ENCODE peak calls at places on chromosomes 5 and 9, in nine cellular contexts. One of them, this sample, is unnamed.

GRCh38 chr5:90709323-90710148 is 150.9 kb downstream of the ADGRV1 start:
- DNase-seq in spleen: no peak
- DNase-seq in NCI-H774: no peak
- DNase-seq in activated naive CD4-positive, alpha-beta T cell treated with anti-CD3 and anti-CD28 coated beads for 36 hours: peak
- DNase-seq in AG08396: peak
- DNase-seq in cardiac muscle cell: peak
- DNase-seq in omental fat pad: no peak
- DNase-seq in activated T-cell treated with anti-CD3 and anti-CD28 coated beads, Interleukin-2, amount 50 U/mL, for 72 hours: peak
- DNase-seq in Kasumi-1: peak
- DNase-seq in this sample: peak

GRCh38 chr9:89655990-89656657 is 51.3 kb downstream of the GADD45G start:
- DNase-seq in spleen: peak
- DNase-seq in NCI-H774: no peak
- DNase-seq in activated naive CD4-positive, alpha-beta T cell treated with anti-CD3 and anti-CD28 coated beads for 36 hours: peak
- DNase-seq in AG08396: no peak
- DNase-seq in cardiac muscle cell: no peak
- DNase-seq in omental fat pad: no peak
- DNase-seq in activated T-cell treated with anti-CD3 and anti-CD28 coated beads, Interleukin-2, amount 50 U/mL, for 72 hours: peak
- DNase-seq in Kasumi-1: no peak
- DNase-seq in this sample: no peak

GRCh38 chr5:157106668-157107461 is 2.0 kb downstream of the HAVCR2 start:
- DNase-seq in spleen: peak
- DNase-seq in NCI-H774: no peak
- DNase-seq in activated naive CD4-positive, alpha-beta T cell treated with anti-CD3 and anti-CD28 coated beads for 36 hours: peak
- DNase-seq in AG08396: no peak
- DNase-seq in cardiac muscle cell: no peak
- DNase-seq in omental fat pad: no peak
- DNase-seq in activated T-cell treated with anti-CD3 and anti-CD28 coated beads, Interleukin-2, amount 50 U/mL, for 72 hours: peak
- DNase-seq in Kasumi-1: peak
- DNase-seq in this sample: peak

GRCh38 chr5:172800088-172800551 is 29.1 kb upstream of the DUSP1 start:
- DNase-seq in spleen: peak
- DNase-seq in NCI-H774: no peak
- DNase-seq in activated naive CD4-positive, alpha-beta T cell treated with anti-CD3 and anti-CD28 coated beads for 36 hours: no peak
- DNase-seq in AG08396: peak
- DNase-seq in cardiac muscle cell: no peak
- DNase-seq in omental fat pad: peak
- DNase-seq in activated T-cell treated with anti-CD3 and anti-CD28 coated beads, Interleukin-2, amount 50 U/mL, for 72 hours: no peak
- DNase-seq in Kasumi-1: peak
- DNase-seq in this sample: peak

GRCh38 chr9:95506692-95507455 is 9.9 kb downstream of the PTCH1 start:
- DNase-seq in spleen: peak
- DNase-seq in NCI-H774: no peak
- DNase-seq in activated naive CD4-positive, alpha-beta T cell treated with anti-CD3 and anti-CD28 coated beads for 36 hours: peak
- DNase-seq in AG08396: peak
- DNase-seq in cardiac muscle cell: peak
- DNase-seq in omental fat pad: no peak
- DNase-seq in activated T-cell treated with anti-CD3 and anti-CD28 coated beads, Interleukin-2, amount 50 U/mL, for 72 hours: peak
- DNase-seq in Kasumi-1: peak
- DNase-seq in this sample: peak

GRCh38 chr9:130433168-130433946 is 11.4 kb upstream of the ASS1 start:
- DNase-seq in spleen: no peak
- DNase-seq in NCI-H774: no peak
- DNase-seq in activated naive CD4-positive, alpha-beta T cell treated with anti-CD3 and anti-CD28 coated beads for 36 hours: peak
- DNase-seq in AG08396: peak
- DNase-seq in cardiac muscle cell: peak
- DNase-seq in omental fat pad: no peak
- DNase-seq in activated T-cell treated with anti-CD3 and anti-CD28 coated beads, Interleukin-2, amount 50 U/mL, for 72 hours: peak
- DNase-seq in Kasumi-1: no peak
- DNase-seq in this sample: peak

GRCh38 chr9:108410161-108410560 is 445.6 kb downstream of the ACTL7B start:
- DNase-seq in spleen: no peak
- DNase-seq in NCI-H774: no peak
- DNase-seq in activated naive CD4-positive, alpha-beta T cell treated with anti-CD3 and anti-CD28 coated beads for 36 hours: no peak
- DNase-seq in AG08396: no peak
- DNase-seq in cardiac muscle cell: no peak
- DNase-seq in omental fat pad: no peak
- DNase-seq in activated T-cell treated with anti-CD3 and anti-CD28 coated beads, Interleukin-2, amount 50 U/mL, for 72 hours: no peak
- DNase-seq in Kasumi-1: no peak
- DNase-seq in this sample: no peak

GRCh38 chr5:65482727-65483473 is 1.2 kb upstream of the ADAMTS6 start:
- DNase-seq in spleen: no peak
- DNase-seq in NCI-H774: peak
- DNase-seq in activated naive CD4-positive, alpha-beta T cell treated with anti-CD3 and anti-CD28 coated beads for 36 hours: peak
- DNase-seq in AG08396: peak
- DNase-seq in cardiac muscle cell: peak
- DNase-seq in omental fat pad: no peak
- DNase-seq in activated T-cell treated with anti-CD3 and anti-CD28 coated beads, Interleukin-2, amount 50 U/mL, for 72 hours: no peak
- DNase-seq in Kasumi-1: peak
- DNase-seq in this sample: peak

GRCh38 chr9:126698756-126699155 is 85.0 kb downstream of the LMX1B start:
- DNase-seq in spleen: peak
- DNase-seq in NCI-H774: no peak
- DNase-seq in activated naive CD4-positive, alpha-beta T cell treated with anti-CD3 and anti-CD28 coated beads for 36 hours: no peak
- DNase-seq in AG08396: no peak
- DNase-seq in cardiac muscle cell: no peak
- DNase-seq in omental fat pad: no peak
- DNase-seq in activated T-cell treated with anti-CD3 and anti-CD28 coated beads, Interleukin-2, amount 50 U/mL, for 72 hours: no peak
- DNase-seq in Kasumi-1: no peak
- DNase-seq in this sample: no peak

GRCh38 chr9:101028346-101029299 is at the start of gene PLPPR1:
- DNase-seq in spleen: peak
- DNase-seq in NCI-H774: peak
- DNase-seq in activated naive CD4-positive, alpha-beta T cell treated with anti-CD3 and anti-CD28 coated beads for 36 hours: peak
- DNase-seq in AG08396: peak
- DNase-seq in cardiac muscle cell: peak
- DNase-seq in omental fat pad: no peak
- DNase-seq in activated T-cell treated with anti-CD3 and anti-CD28 coated beads, Interleukin-2, amount 50 U/mL, for 72 hours: no peak
- DNase-seq in Kasumi-1: no peak
- DNase-seq in this sample: peak

GRCh38 chr5:138979684-138980275 is 104.6 kb upstream of the LRRTM2 start:
- DNase-seq in spleen: no peak
- DNase-seq in NCI-H774: no peak
- DNase-seq in activated naive CD4-positive, alpha-beta T cell treated with anti-CD3 and anti-CD28 coated beads for 36 hours: peak
- DNase-seq in AG08396: no peak
- DNase-seq in cardiac muscle cell: no peak
- DNase-seq in omental fat pad: no peak
- DNase-seq in activated T-cell treated with anti-CD3 and anti-CD28 coated beads, Interleukin-2, amount 50 U/mL, for 72 hours: peak
- DNase-seq in Kasumi-1: no peak
- DNase-seq in this sample: no peak

GRCh38 chr5:95446009-95446408 is 54.8 kb downstream of the FAM81B start:
- DNase-seq in spleen: no peak
- DNase-seq in NCI-H774: no peak
- DNase-seq in activated naive CD4-positive, alpha-beta T cell treated with anti-CD3 and anti-CD28 coated beads for 36 hours: no peak
- DNase-seq in AG08396: peak
- DNase-seq in cardiac muscle cell: no peak
- DNase-seq in omental fat pad: no peak
- DNase-seq in activated T-cell treated with anti-CD3 and anti-CD28 coated beads, Interleukin-2, amount 50 U/mL, for 72 hours: no peak
- DNase-seq in Kasumi-1: no peak
- DNase-seq in this sample: peak

GRCh38 chr9:114028646-114029045 is 49.5 kb downstream of the AMBP start:
- DNase-seq in spleen: peak
- DNase-seq in NCI-H774: no peak
- DNase-seq in activated naive CD4-positive, alpha-beta T cell treated with anti-CD3 and anti-CD28 coated beads for 36 hours: no peak
- DNase-seq in AG08396: no peak
- DNase-seq in cardiac muscle cell: no peak
- DNase-seq in omental fat pad: no peak
- DNase-seq in activated T-cell treated with anti-CD3 and anti-CD28 coated beads, Interleukin-2, amount 50 U/mL, for 72 hours: no peak
- DNase-seq in Kasumi-1: no peak
- DNase-seq in this sample: no peak

GRCh38 chr9:116287721-116288120 is 134.1 kb downstream of the PAPPA start:
- DNase-seq in spleen: no peak
- DNase-seq in NCI-H774: no peak
- DNase-seq in activated naive CD4-positive, alpha-beta T cell treated with anti-CD3 and anti-CD28 coated beads for 36 hours: no peak
- DNase-seq in AG08396: peak
- DNase-seq in cardiac muscle cell: no peak
- DNase-seq in omental fat pad: no peak
- DNase-seq in activated T-cell treated with anti-CD3 and anti-CD28 coated beads, Interleukin-2, amount 50 U/mL, for 72 hours: no peak
- DNase-seq in Kasumi-1: no peak
- DNase-seq in this sample: peak

GRCh38 chr9:2420488-2421056 is 201.0 kb upstream of the VLDLR start:
- DNase-seq in spleen: no peak
- DNase-seq in NCI-H774: peak
- DNase-seq in activated naive CD4-positive, alpha-beta T cell treated with anti-CD3 and anti-CD28 coated beads for 36 hours: no peak
- DNase-seq in AG08396: no peak
- DNase-seq in cardiac muscle cell: no peak
- DNase-seq in omental fat pad: no peak
- DNase-seq in activated T-cell treated with anti-CD3 and anti-CD28 coated beads, Interleukin-2, amount 50 U/mL, for 72 hours: no peak
- DNase-seq in Kasumi-1: no peak
- DNase-seq in this sample: no peak

GRCh38 chr5:129905467-129906176 is 1.4 kb downstream of the CHSY3 start:
- DNase-seq in spleen: no peak
- DNase-seq in NCI-H774: no peak
- DNase-seq in activated naive CD4-positive, alpha-beta T cell treated with anti-CD3 and anti-CD28 coated beads for 36 hours: no peak
- DNase-seq in AG08396: no peak
- DNase-seq in cardiac muscle cell: peak
- DNase-seq in omental fat pad: no peak
- DNase-seq in activated T-cell treated with anti-CD3 and anti-CD28 coated beads, Interleukin-2, amount 50 U/mL, for 72 hours: peak
- DNase-seq in Kasumi-1: no peak
- DNase-seq in this sample: no peak

GRCh38 chr5:177431317-177432142 is 5.1 kb downstream of the GRK6 start:
- DNase-seq in spleen: peak
- DNase-seq in NCI-H774: no peak
- DNase-seq in activated naive CD4-positive, alpha-beta T cell treated with anti-CD3 and anti-CD28 coated beads for 36 hours: peak
- DNase-seq in AG08396: no peak
- DNase-seq in cardiac muscle cell: no peak
- DNase-seq in omental fat pad: no peak
- DNase-seq in activated T-cell treated with anti-CD3 and anti-CD28 coated beads, Interleukin-2, amount 50 U/mL, for 72 hours: peak
- DNase-seq in Kasumi-1: peak
- DNase-seq in this sample: no peak

GRCh38 chr9:134640491-134641172 is 971 bp upstream of the COL5A1 start:
- DNase-seq in spleen: no peak
- DNase-seq in NCI-H774: no peak
- DNase-seq in activated naive CD4-positive, alpha-beta T cell treated with anti-CD3 and anti-CD28 coated beads for 36 hours: no peak
- DNase-seq in AG08396: no peak
- DNase-seq in cardiac muscle cell: no peak
- DNase-seq in omental fat pad: no peak
- DNase-seq in activated T-cell treated with anti-CD3 and anti-CD28 coated beads, Interleukin-2, amount 50 U/mL, for 72 hours: no peak
- DNase-seq in Kasumi-1: no peak
- DNase-seq in this sample: no peak

GRCh38 chr5:67815455-67816391 is 399.8 kb upstream of the PIK3R1 start:
- DNase-seq in spleen: no peak
- DNase-seq in NCI-H774: no peak
- DNase-seq in activated naive CD4-positive, alpha-beta T cell treated with anti-CD3 and anti-CD28 coated beads for 36 hours: no peak
- DNase-seq in AG08396: peak
- DNase-seq in cardiac muscle cell: no peak
- DNase-seq in omental fat pad: no peak
- DNase-seq in activated T-cell treated with anti-CD3 and anti-CD28 coated beads, Interleukin-2, amount 50 U/mL, for 72 hours: no peak
- DNase-seq in Kasumi-1: no peak
- DNase-seq in this sample: no peak

GRCh38 chr5:127696688-127697087 is 6.5 kb upstream of the CCDC192 start:
- DNase-seq in spleen: no peak
- DNase-seq in NCI-H774: no peak
- DNase-seq in activated naive CD4-positive, alpha-beta T cell treated with anti-CD3 and anti-CD28 coated beads for 36 hours: no peak
- DNase-seq in AG08396: peak
- DNase-seq in cardiac muscle cell: no peak
- DNase-seq in omental fat pad: no peak
- DNase-seq in activated T-cell treated with anti-CD3 and anti-CD28 coated beads, Interleukin-2, amount 50 U/mL, for 72 hours: no peak
- DNase-seq in Kasumi-1: no peak
- DNase-seq in this sample: peak

GRCh38 chr5:67246108-67246507 is 49.5 kb upstream of the CD180 start:
- DNase-seq in spleen: no peak
- DNase-seq in NCI-H774: peak
- DNase-seq in activated naive CD4-positive, alpha-beta T cell treated with anti-CD3 and anti-CD28 coated beads for 36 hours: no peak
- DNase-seq in AG08396: peak
- DNase-seq in cardiac muscle cell: peak
- DNase-seq in omental fat pad: no peak
- DNase-seq in activated T-cell treated with anti-CD3 and anti-CD28 coated beads, Interleukin-2, amount 50 U/mL, for 72 hours: no peak
- DNase-seq in Kasumi-1: peak
- DNase-seq in this sample: peak

GRCh38 chr9:129968690-129969485 is 74.1 kb downstream of the FNBP1 start:
- DNase-seq in spleen: no peak
- DNase-seq in NCI-H774: no peak
- DNase-seq in activated naive CD4-positive, alpha-beta T cell treated with anti-CD3 and anti-CD28 coated beads for 36 hours: no peak
- DNase-seq in AG08396: peak
- DNase-seq in cardiac muscle cell: no peak
- DNase-seq in omental fat pad: no peak
- DNase-seq in activated T-cell treated with anti-CD3 and anti-CD28 coated beads, Interleukin-2, amount 50 U/mL, for 72 hours: no peak
- DNase-seq in Kasumi-1: no peak
- DNase-seq in this sample: peak

GRCh38 chr5:58963361-58963760 is 380.5 kb downstream of the RAB3C start:
- DNase-seq in spleen: no peak
- DNase-seq in NCI-H774: no peak
- DNase-seq in activated naive CD4-positive, alpha-beta T cell treated with anti-CD3 and anti-CD28 coated beads for 36 hours: no peak
- DNase-seq in AG08396: no peak
- DNase-seq in cardiac muscle cell: no peak
- DNase-seq in omental fat pad: no peak
- DNase-seq in activated T-cell treated with anti-CD3 and anti-CD28 coated beads, Interleukin-2, amount 50 U/mL, for 72 hours: no peak
- DNase-seq in Kasumi-1: no peak
- DNase-seq in this sample: no peak

GRCh38 chr5:14753947-14754346 is 89.4 kb downstream of the OTULIN start:
- DNase-seq in spleen: no peak
- DNase-seq in NCI-H774: no peak
- DNase-seq in activated naive CD4-positive, alpha-beta T cell treated with anti-CD3 and anti-CD28 coated beads for 36 hours: no peak
- DNase-seq in AG08396: peak
- DNase-seq in cardiac muscle cell: no peak
- DNase-seq in omental fat pad: no peak
- DNase-seq in activated T-cell treated with anti-CD3 and anti-CD28 coated beads, Interleukin-2, amount 50 U/mL, for 72 hours: no peak
- DNase-seq in Kasumi-1: no peak
- DNase-seq in this sample: no peak

GRCh38 chr9:536597-537511 is 304.6 kb upstream of the DMRT1 start:
- DNase-seq in spleen: no peak
- DNase-seq in NCI-H774: no peak
- DNase-seq in activated naive CD4-positive, alpha-beta T cell treated with anti-CD3 and anti-CD28 coated beads for 36 hours: no peak
- DNase-seq in AG08396: no peak
- DNase-seq in cardiac muscle cell: peak
- DNase-seq in omental fat pad: no peak
- DNase-seq in activated T-cell treated with anti-CD3 and anti-CD28 coated beads, Interleukin-2, amount 50 U/mL, for 72 hours: no peak
- DNase-seq in Kasumi-1: no peak
- DNase-seq in this sample: no peak

GRCh38 chr9:79201641-79202040 is 370.1 kb upstream of the TLE4 start:
- DNase-seq in spleen: no peak
- DNase-seq in NCI-H774: no peak
- DNase-seq in activated naive CD4-positive, alpha-beta T cell treated with anti-CD3 and anti-CD28 coated beads for 36 hours: no peak
- DNase-seq in AG08396: no peak
- DNase-seq in cardiac muscle cell: no peak
- DNase-seq in omental fat pad: no peak
- DNase-seq in activated T-cell treated with anti-CD3 and anti-CD28 coated beads, Interleukin-2, amount 50 U/mL, for 72 hours: no peak
- DNase-seq in Kasumi-1: no peak
- DNase-seq in this sample: no peak

GRCh38 chr5:83672158-83672557 is 48.5 kb downstream of the HAPLN1 start:
- DNase-seq in spleen: no peak
- DNase-seq in NCI-H774: no peak
- DNase-seq in activated naive CD4-positive, alpha-beta T cell treated with anti-CD3 and anti-CD28 coated beads for 36 hours: no peak
- DNase-seq in AG08396: no peak
- DNase-seq in cardiac muscle cell: no peak
- DNase-seq in omental fat pad: no peak
- DNase-seq in activated T-cell treated with anti-CD3 and anti-CD28 coated beads, Interleukin-2, amount 50 U/mL, for 72 hours: no peak
- DNase-seq in Kasumi-1: no peak
- DNase-seq in this sample: no peak

GRCh38 chr5:39341934-39342333 is 22.4 kb downstream of the C9 start:
- DNase-seq in spleen: no peak
- DNase-seq in NCI-H774: no peak
- DNase-seq in activated naive CD4-positive, alpha-beta T cell treated with anti-CD3 and anti-CD28 coated beads for 36 hours: no peak
- DNase-seq in AG08396: no peak
- DNase-seq in cardiac muscle cell: no peak
- DNase-seq in omental fat pad: no peak
- DNase-seq in activated T-cell treated with anti-CD3 and anti-CD28 coated beads, Interleukin-2, amount 50 U/mL, for 72 hours: no peak
- DNase-seq in Kasumi-1: no peak
- DNase-seq in this sample: no peak

GRCh38 chr5:132979367-132979935 is 16.0 kb upstream of the AFF4 start:
- DNase-seq in spleen: no peak
- DNase-seq in NCI-H774: no peak
- DNase-seq in activated naive CD4-positive, alpha-beta T cell treated with anti-CD3 and anti-CD28 coated beads for 36 hours: no peak
- DNase-seq in AG08396: peak
- DNase-seq in cardiac muscle cell: no peak
- DNase-seq in omental fat pad: no peak
- DNase-seq in activated T-cell treated with anti-CD3 and anti-CD28 coated beads, Interleukin-2, amount 50 U/mL, for 72 hours: no peak
- DNase-seq in Kasumi-1: no peak
- DNase-seq in this sample: no peak

GRCh38 chr5:19408149-19408548 is 579.9 kb downstream of the CDH18 start:
- DNase-seq in spleen: no peak
- DNase-seq in NCI-H774: no peak
- DNase-seq in activated naive CD4-positive, alpha-beta T cell treated with anti-CD3 and anti-CD28 coated beads for 36 hours: no peak
- DNase-seq in AG08396: no peak
- DNase-seq in cardiac muscle cell: no peak
- DNase-seq in omental fat pad: no peak
- DNase-seq in activated T-cell treated with anti-CD3 and anti-CD28 coated beads, Interleukin-2, amount 50 U/mL, for 72 hours: no peak
- DNase-seq in Kasumi-1: no peak
- DNase-seq in this sample: no peak

GRCh38 chr9:135324329-135324728 is 155.3 kb upstream of the PPP1R26 start:
- DNase-seq in spleen: no peak
- DNase-seq in NCI-H774: no peak
- DNase-seq in activated naive CD4-positive, alpha-beta T cell treated with anti-CD3 and anti-CD28 coated beads for 36 hours: no peak
- DNase-seq in AG08396: no peak
- DNase-seq in cardiac muscle cell: no peak
- DNase-seq in omental fat pad: no peak
- DNase-seq in activated T-cell treated with anti-CD3 and anti-CD28 coated beads, Interleukin-2, amount 50 U/mL, for 72 hours: no peak
- DNase-seq in Kasumi-1: no peak
- DNase-seq in this sample: no peak